ENCODE peak calls at places on chromosomes 6 and 20, in ten cellular contexts. W is HL-60, O is Panc1, R is GM23338, D is HCT116, V is HepG2, K is endothelial cell of umbilical vein, S is breast epithelium, A is GM12878, N is prostate gland. G is an unnamed sample.
A peak's percentile ranks its signal among the peaks of the same experiment; 100 is the strongest.

GRCh38 chr6:143592335-143592734 is 80.8 kb upstream of the FUCA2 start:
- DNase-seq in W (no peak), O (no peak), R (peak; percentile 93), D (peak; percentile 23), V (peak; percentile 23), K (no peak), S (no peak), A (no peak), N (no peak), G (no peak)

GRCh38 chr6:22296936-22297335 is at the start of gene PRL:
- DNase-seq in W (no peak), O (no peak), R (no peak), D (no peak), V (no peak), K (no peak), S (no peak), A (no peak), N (no peak), G (no peak)

GRCh38 chr6:121515615-121516265 is 80.3 kb downstream of the GJA1 start:
- DNase-seq in W (no peak), O (no peak), R (no peak), D (no peak), V (no peak), K (peak; percentile 93), S (no peak), A (no peak), N (no peak), G (no peak)

GRCh38 chr20:46752639-46753235 is 43.3 kb downstream of the SLC2A10 start:
- DNase-seq in W (peak; percentile 46), O (no peak), R (peak; percentile 84), D (no peak), V (peak; percentile 63), K (peak; percentile 62), S (peak; percentile 52), A (no peak), N (peak; percentile 33), G (peak; percentile 41)

GRCh38 chr6:134424795-134425163 is 106.9 kb upstream of the SGK1 start:
- DNase-seq in W (no peak), O (no peak), R (no peak), D (no peak), V (no peak), K (no peak), S (no peak), A (no peak), N (no peak), G (no peak)

GRCh38 chr20:49268600-49269365 is 9.1 kb downstream of the ZNFX1 start:
- DNase-seq in W (no peak), O (no peak), R (no peak), D (no peak), V (no peak), K (no peak), S (no peak), A (no peak), N (no peak), G (no peak)

GRCh38 chr6:36313628-36313895 is 23.1 kb downstream of the BNIP5 start:
- DNase-seq in W (no peak), O (no peak), R (no peak), D (no peak), V (no peak), K (no peak), S (no peak), A (no peak), N (no peak), G (no peak)

GRCh38 chr6:139409026-139409425 is 34.6 kb upstream of the CITED2 start:
- DNase-seq in W (no peak), O (no peak), R (no peak), D (no peak), V (no peak), K (no peak), S (no peak), A (no peak), N (no peak), G (no peak)

GRCh38 chr6:158158748-158159147 is 9.3 kb downstream of the SERAC1 start:
- DNase-seq in W (no peak), O (no peak), R (no peak), D (no peak), V (no peak), K (no peak), S (no peak), A (no peak), N (no peak), G (no peak)

GRCh38 chr6:2448826-2449571 is 203.6 kb upstream of the GMDS start:
- DNase-seq in W (peak; percentile 65), O (peak; percentile 50), R (peak; percentile 85), D (peak; percentile 59), V (peak; percentile 72), K (peak; percentile 86), S (peak; percentile 30), A (no peak), N (peak; percentile 29), G (no peak)

DNA sequence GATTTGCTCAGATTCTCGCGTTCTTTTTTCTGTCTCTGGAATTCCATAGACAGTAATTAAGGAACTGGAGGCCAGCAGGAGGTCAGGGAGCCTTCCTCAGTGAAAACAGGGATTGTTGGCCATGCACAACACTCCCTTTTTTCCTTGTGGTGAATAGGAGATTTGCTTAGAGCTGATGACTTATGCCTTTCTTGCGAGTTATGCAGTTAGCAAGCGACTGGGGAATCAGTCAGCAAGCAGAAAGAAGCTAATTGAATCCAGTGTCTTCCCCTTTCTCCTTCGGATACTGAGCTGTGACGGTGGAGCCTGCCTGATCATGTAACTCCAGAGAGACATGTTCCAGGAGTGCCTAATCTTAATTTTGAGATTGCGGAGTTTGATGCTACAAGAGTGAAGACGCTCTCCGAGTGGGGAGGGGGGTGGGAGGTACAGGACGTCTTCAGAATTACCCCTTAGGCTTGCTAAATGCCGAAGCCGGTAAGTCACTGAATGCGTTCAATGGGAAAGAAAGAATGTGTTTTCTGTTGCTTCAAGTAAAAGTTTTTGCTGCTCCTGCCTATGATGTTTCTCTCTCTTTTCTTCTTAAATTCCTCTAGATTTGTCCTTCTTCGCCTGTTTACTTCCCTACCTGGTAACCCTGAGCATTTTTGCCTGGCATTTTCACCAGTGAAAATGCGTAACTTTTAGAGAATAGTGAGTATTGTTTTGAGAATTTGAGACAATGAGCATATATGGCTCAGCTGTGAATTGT is 165.9 kb downstream of the SASH1 start:
- DNase-seq in W (no peak), O (no peak), R (peak; percentile 51), D (no peak), V (no peak), K (peak; percentile 54), S (no peak), A (no peak), N (no peak), G (no peak)
- H3K27ac ChIP-seq in W (no peak overlapping the region), O (no peak overlapping the region), R (peak overlapping the region; percentile 2), D (no peak overlapping the region), V (no peak overlapping the region), K (no peak overlapping the region), S (peak overlapping the region; percentile 97), A (no peak overlapping the region), N (peak overlapping the region; percentile 60), G (peak overlapping the region; percentile 76)

GRCh38 chr6:718345-718744 is 25.4 kb upstream of the EXOC2 start:
- DNase-seq in W (no peak), O (no peak), R (peak; percentile 38), D (no peak), V (no peak), K (no peak), S (no peak), A (no peak), N (no peak), G (no peak)
- TF ChIP-seq POLR2AphosphoS5 in W (no peak), O (no peak), R (no peak), D (no peak), V (no peak), K (no peak), S (no peak), A (no peak), N (no peak), G (no peak)

GRCh38 chr6:150684161-150684560 is 84.5 kb downstream of the PLEKHG1 start:
- DNase-seq in W (no peak), O (no peak), R (no peak), D (no peak), V (no peak), K (peak; percentile 12), S (no peak), A (no peak), N (no peak), G (no peak)

GRCh38 chr6:150684715-150685459 is 85.2 kb downstream of the PLEKHG1 start:
- DNase-seq in W (no peak), O (no peak), R (no peak), D (no peak), V (no peak), K (peak; percentile 23), S (no peak), A (no peak), N (no peak), G (no peak)

GRCh38 chr6:150687508-150687907 is 87.8 kb downstream of the PLEKHG1 start:
- DNase-seq in W (no peak), O (no peak), R (no peak), D (no peak), V (peak; percentile 47), K (peak; percentile 66), S (no peak), A (no peak), N (no peak), G (no peak)

GRCh38 chr6:150686566-150686965 is 86.9 kb downstream of the PLEKHG1 start:
- DNase-seq in W (no peak), O (no peak), R (no peak), D (no peak), V (no peak), K (no peak), S (no peak), A (no peak), N (no peak), G (no peak)

DNA sequence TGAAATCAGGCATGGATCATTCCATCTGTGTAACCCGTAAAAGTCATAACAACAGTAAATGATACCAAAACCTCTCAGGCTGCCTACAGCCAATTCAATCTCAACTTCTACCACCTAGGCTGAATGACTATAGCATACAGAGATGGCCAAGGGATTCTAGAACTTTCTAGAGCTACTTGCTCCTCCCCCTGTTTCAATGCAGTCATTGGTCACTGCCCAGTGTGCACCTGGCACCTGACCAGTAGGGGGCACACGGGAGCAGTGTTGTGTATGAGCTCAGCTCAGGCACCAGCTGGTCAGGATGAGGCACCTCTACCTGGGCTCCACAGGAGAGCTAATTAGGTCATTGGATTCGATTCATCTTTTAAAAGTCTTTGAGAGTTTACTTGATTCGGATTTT is 86.2 kb downstream of the PLEKHG1 start:
- DNase-seq in W (peak; percentile 58), O (peak; percentile 4), R (peak; percentile 89), D (peak; percentile 39), V (peak; percentile 23), K (peak; percentile 23), S (no peak), A (peak; percentile 11), N (no peak), G (peak; percentile 55)
- TF ChIP-seq CTCF in W (peak; percentile 75), O (peak; percentile 83), R (peak; percentile 94), D (peak; percentile 90), V (peak; percentile 73), K (peak; percentile 44), S (peak; percentile 23), A (peak; percentile 71), N (no peak), G (peak; percentile 66)

DNA sequence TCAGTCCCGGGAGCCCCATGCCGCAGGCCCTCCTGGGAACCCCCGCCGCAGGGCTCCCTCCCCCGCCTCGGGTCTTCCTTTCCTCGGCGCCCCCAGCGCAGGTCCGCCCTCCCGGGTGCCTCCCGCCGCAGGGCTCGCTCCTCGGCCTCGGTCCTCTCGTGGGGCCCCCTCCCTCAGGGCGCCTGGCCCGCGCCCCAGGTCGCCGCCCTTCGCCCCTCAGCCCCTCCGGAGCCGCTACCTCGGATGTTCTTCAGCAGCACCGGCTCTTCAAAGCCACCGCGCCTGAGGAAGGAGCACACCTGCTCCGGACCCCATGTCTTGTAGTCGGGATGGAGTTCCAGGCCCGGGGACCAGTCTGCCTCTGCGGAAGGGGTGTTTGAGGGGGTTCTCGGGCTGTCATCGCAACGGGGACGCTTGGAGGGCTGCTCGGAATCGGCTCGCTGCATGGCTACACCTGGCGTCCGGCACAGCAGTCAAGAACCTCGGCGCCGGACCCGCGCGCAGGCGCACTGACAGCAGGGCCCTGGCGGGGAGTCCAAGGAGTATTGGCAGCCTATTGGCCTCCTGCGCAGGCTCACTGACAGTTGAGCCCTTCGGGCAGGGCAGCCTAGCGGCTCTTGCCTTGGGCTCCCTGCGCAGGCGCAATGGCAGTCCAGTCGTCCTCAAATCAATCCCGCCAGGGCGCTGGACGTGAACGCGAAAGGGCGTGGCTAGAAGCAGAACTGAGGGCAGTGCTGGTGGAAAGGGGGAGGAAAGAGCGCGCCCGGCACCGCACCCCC is at the start of gene SAMHD1:
- DNase-seq in W (peak; percentile 98), O (peak; percentile 94), R (peak; percentile 98), D (peak; percentile 96), V (peak; percentile 100), K (peak; percentile 98), S (peak; percentile 84), A (peak; percentile 96), N (peak; percentile 92), G (peak; percentile 99)
- H3K27ac ChIP-seq in W (peak within 1 kb of the TSS; percentile 67), O (peak within 1 kb of the TSS; percentile 92), R (peak within 1 kb of the TSS; percentile 7), D (peak within 1 kb of the TSS; percentile 47), V (peak within 1 kb of the TSS; percentile 76), K (no peak within 1 kb of the TSS), S (peak within 1 kb of the TSS; percentile 90), A (peak within 1 kb of the TSS; percentile 78), N (peak within 1 kb of the TSS; percentile 77), G (peak within 1 kb of the TSS; percentile 91)

G was measured in upper lobe of left lung.